ENCODE peak calls at places on chromosome 16, in ten cellular contexts. One of them, this sample, is unnamed.

GRCh38 chr16:16071631-16072244 is 122.3 kb downstream of the ABCC1 start:
- DNase-seq in AG04449: no peak
- DNase-seq in fibroblast of mammary gland: no peak
- DNase-seq in heart right ventricle: peak
- DNase-seq in brain microvascular endothelial cell: peak
- DNase-seq in nephron progenitor cell: no peak
- DNase-seq in right atrium auricular region: no peak
- DNase-seq in breast epithelium: no peak
- DNase-seq in fibroblast of lung: peak
- DNase-seq in choroid plexus epithelial cell: peak
- DNase-seq in this sample: no peak

GRCh38 chr16:24971718-24972117 is 43.5 kb downstream of the ARHGAP17 start:
- DNase-seq in AG04449: no peak
- DNase-seq in fibroblast of mammary gland: no peak
- DNase-seq in heart right ventricle: peak
- DNase-seq in brain microvascular endothelial cell: no peak
- DNase-seq in nephron progenitor cell: no peak
- DNase-seq in right atrium auricular region: no peak
- DNase-seq in breast epithelium: no peak
- DNase-seq in fibroblast of lung: no peak
- DNase-seq in choroid plexus epithelial cell: no peak
- DNase-seq in this sample: no peak

GRCh38 chr16:23975293-23975692 is 139.5 kb downstream of the PRKCB start:
- DNase-seq in AG04449: no peak
- DNase-seq in fibroblast of mammary gland: no peak
- DNase-seq in heart right ventricle: no peak
- DNase-seq in brain microvascular endothelial cell: no peak
- DNase-seq in nephron progenitor cell: no peak
- DNase-seq in right atrium auricular region: no peak
- DNase-seq in breast epithelium: no peak
- DNase-seq in fibroblast of lung: no peak
- DNase-seq in choroid plexus epithelial cell: no peak
- DNase-seq in this sample: no peak

GRCh38 chr16:17011712-17012111 is 459.0 kb downstream of the XYLT1 start:
- DNase-seq in AG04449: no peak
- DNase-seq in fibroblast of mammary gland: no peak
- DNase-seq in heart right ventricle: no peak
- DNase-seq in brain microvascular endothelial cell: no peak
- DNase-seq in nephron progenitor cell: no peak
- DNase-seq in right atrium auricular region: no peak
- DNase-seq in breast epithelium: no peak
- DNase-seq in fibroblast of lung: no peak
- DNase-seq in choroid plexus epithelial cell: no peak
- DNase-seq in this sample: no peak

GRCh38 chr16:89443727-89444084 is 46.7 kb downstream of the ANKRD11 start:
- DNase-seq in AG04449: no peak
- DNase-seq in fibroblast of mammary gland: no peak
- DNase-seq in heart right ventricle: no peak
- DNase-seq in brain microvascular endothelial cell: no peak
- DNase-seq in nephron progenitor cell: no peak
- DNase-seq in right atrium auricular region: no peak
- DNase-seq in breast epithelium: peak
- DNase-seq in fibroblast of lung: no peak
- DNase-seq in choroid plexus epithelial cell: no peak
- DNase-seq in this sample: no peak

GRCh38 chr16:12305847-12306246 is 329.3 kb downstream of the SNX29 start:
- DNase-seq in AG04449: no peak
- DNase-seq in fibroblast of mammary gland: no peak
- DNase-seq in heart right ventricle: no peak
- DNase-seq in brain microvascular endothelial cell: no peak
- DNase-seq in nephron progenitor cell: no peak
- DNase-seq in right atrium auricular region: no peak
- DNase-seq in breast epithelium: no peak
- DNase-seq in fibroblast of lung: no peak
- DNase-seq in choroid plexus epithelial cell: no peak
- DNase-seq in this sample: no peak

GRCh38 chr16:12758031-12758669 is 45.5 kb downstream of the CPPED1 start:
- DNase-seq in AG04449: no peak
- DNase-seq in fibroblast of mammary gland: no peak
- DNase-seq in heart right ventricle: no peak
- DNase-seq in brain microvascular endothelial cell: no peak
- DNase-seq in nephron progenitor cell: no peak
- DNase-seq in right atrium auricular region: no peak
- DNase-seq in breast epithelium: no peak
- DNase-seq in fibroblast of lung: peak
- DNase-seq in choroid plexus epithelial cell: peak
- DNase-seq in this sample: no peak

GRCh38 chr16:12461201-12461600 is 342.5 kb downstream of the CPPED1 start:
- DNase-seq in AG04449: no peak
- DNase-seq in fibroblast of mammary gland: no peak
- DNase-seq in heart right ventricle: no peak
- DNase-seq in brain microvascular endothelial cell: no peak
- DNase-seq in nephron progenitor cell: no peak
- DNase-seq in right atrium auricular region: no peak
- DNase-seq in breast epithelium: no peak
- DNase-seq in fibroblast of lung: peak
- DNase-seq in choroid plexus epithelial cell: peak
- DNase-seq in this sample: no peak

GRCh38 chr16:22260490-22260889 is 36.7 kb upstream of the POLR3E start:
- DNase-seq in AG04449: no peak
- DNase-seq in fibroblast of mammary gland: no peak
- DNase-seq in heart right ventricle: no peak
- DNase-seq in brain microvascular endothelial cell: no peak
- DNase-seq in nephron progenitor cell: no peak
- DNase-seq in right atrium auricular region: no peak
- DNase-seq in breast epithelium: no peak
- DNase-seq in fibroblast of lung: no peak
- DNase-seq in choroid plexus epithelial cell: no peak
- DNase-seq in this sample: no peak

GRCh38 chr16:81551141-81551808 is 106.7 kb downstream of the CMIP start:
- DNase-seq in AG04449: no peak
- DNase-seq in fibroblast of mammary gland: peak
- DNase-seq in heart right ventricle: no peak
- DNase-seq in brain microvascular endothelial cell: peak
- DNase-seq in nephron progenitor cell: no peak
- DNase-seq in right atrium auricular region: no peak
- DNase-seq in breast epithelium: no peak
- DNase-seq in fibroblast of lung: peak
- DNase-seq in choroid plexus epithelial cell: peak
- DNase-seq in this sample: peak

GRCh38 chr16:15450624-15451023 is 16.2 kb downstream of the BMERB1 start:
- DNase-seq in AG04449: no peak
- DNase-seq in fibroblast of mammary gland: peak
- DNase-seq in heart right ventricle: no peak
- DNase-seq in brain microvascular endothelial cell: no peak
- DNase-seq in nephron progenitor cell: no peak
- DNase-seq in right atrium auricular region: no peak
- DNase-seq in breast epithelium: no peak
- DNase-seq in fibroblast of lung: no peak
- DNase-seq in choroid plexus epithelial cell: no peak
- DNase-seq in this sample: no peak

GRCh38 chr16:31322500-31322899 is 32.5 kb upstream of the ITGAX start:
- DNase-seq in AG04449: no peak
- DNase-seq in fibroblast of mammary gland: no peak
- DNase-seq in heart right ventricle: no peak
- DNase-seq in brain microvascular endothelial cell: no peak
- DNase-seq in nephron progenitor cell: no peak
- DNase-seq in right atrium auricular region: no peak
- DNase-seq in breast epithelium: no peak
- DNase-seq in fibroblast of lung: no peak
- DNase-seq in choroid plexus epithelial cell: no peak
- DNase-seq in this sample: no peak

GRCh38 chr16:31328322-31329052 is 26.5 kb upstream of the ITGAX start:
- DNase-seq in AG04449: no peak
- DNase-seq in fibroblast of mammary gland: no peak
- DNase-seq in heart right ventricle: no peak
- DNase-seq in brain microvascular endothelial cell: no peak
- DNase-seq in nephron progenitor cell: no peak
- DNase-seq in right atrium auricular region: no peak
- DNase-seq in breast epithelium: no peak
- DNase-seq in fibroblast of lung: no peak
- DNase-seq in choroid plexus epithelial cell: no peak
- DNase-seq in this sample: no peak

GRCh38 chr16:31323959-31324629 is 30.9 kb upstream of the ITGAX start:
- DNase-seq in AG04449: no peak
- DNase-seq in fibroblast of mammary gland: no peak
- DNase-seq in heart right ventricle: no peak
- DNase-seq in brain microvascular endothelial cell: no peak
- DNase-seq in nephron progenitor cell: no peak
- DNase-seq in right atrium auricular region: no peak
- DNase-seq in breast epithelium: no peak
- DNase-seq in fibroblast of lung: no peak
- DNase-seq in choroid plexus epithelial cell: no peak
- DNase-seq in this sample: no peak

GRCh38 chr16:31327675-31328225 is 27.2 kb upstream of the ITGAX start:
- DNase-seq in AG04449: no peak
- DNase-seq in fibroblast of mammary gland: no peak
- DNase-seq in heart right ventricle: no peak
- DNase-seq in brain microvascular endothelial cell: no peak
- DNase-seq in nephron progenitor cell: no peak
- DNase-seq in right atrium auricular region: no peak
- DNase-seq in breast epithelium: no peak
- DNase-seq in fibroblast of lung: no peak
- DNase-seq in choroid plexus epithelial cell: no peak
- DNase-seq in this sample: peak

GRCh38 chr16:31325171-31325570 is 29.8 kb upstream of the ITGAX start:
- DNase-seq in AG04449: no peak
- DNase-seq in fibroblast of mammary gland: no peak
- DNase-seq in heart right ventricle: no peak
- DNase-seq in brain microvascular endothelial cell: no peak
- DNase-seq in nephron progenitor cell: no peak
- DNase-seq in right atrium auricular region: no peak
- DNase-seq in breast epithelium: no peak
- DNase-seq in fibroblast of lung: no peak
- DNase-seq in choroid plexus epithelial cell: no peak
- DNase-seq in this sample: peak
- TF ChIP-seq CTCF in AG04449: no peak
- TF ChIP-seq CTCF in fibroblast of mammary gland: no peak
- TF ChIP-seq CTCF in heart right ventricle: no peak
- TF ChIP-seq CTCF in brain microvascular endothelial cell: no peak
- TF ChIP-seq CTCF in nephron progenitor cell: no peak
- TF ChIP-seq CTCF in right atrium auricular region: no peak
- TF ChIP-seq CTCF in breast epithelium: no peak
- TF ChIP-seq CTCF in fibroblast of lung: no peak
- TF ChIP-seq CTCF in choroid plexus epithelial cell: no peak
- TF ChIP-seq CTCF in this sample: no peak

GRCh38 chr16:26598061-26598460 is 468.7 kb upstream of the C16orf82 start:
- DNase-seq in AG04449: no peak
- DNase-seq in fibroblast of mammary gland: no peak
- DNase-seq in heart right ventricle: no peak
- DNase-seq in brain microvascular endothelial cell: peak
- DNase-seq in nephron progenitor cell: no peak
- DNase-seq in right atrium auricular region: no peak
- DNase-seq in breast epithelium: no peak
- DNase-seq in fibroblast of lung: no peak
- DNase-seq in choroid plexus epithelial cell: peak
- DNase-seq in this sample: no peak
- TF ChIP-seq CTCF in AG04449: no peak
- TF ChIP-seq CTCF in fibroblast of mammary gland: no peak
- TF ChIP-seq CTCF in heart right ventricle: no peak
- TF ChIP-seq CTCF in brain microvascular endothelial cell: no peak
- TF ChIP-seq CTCF in nephron progenitor cell: no peak
- TF ChIP-seq CTCF in right atrium auricular region: no peak
- TF ChIP-seq CTCF in breast epithelium: no peak
- TF ChIP-seq CTCF in fibroblast of lung: no peak
- TF ChIP-seq CTCF in choroid plexus epithelial cell: no peak
- TF ChIP-seq CTCF in this sample: no peak

DNA sequence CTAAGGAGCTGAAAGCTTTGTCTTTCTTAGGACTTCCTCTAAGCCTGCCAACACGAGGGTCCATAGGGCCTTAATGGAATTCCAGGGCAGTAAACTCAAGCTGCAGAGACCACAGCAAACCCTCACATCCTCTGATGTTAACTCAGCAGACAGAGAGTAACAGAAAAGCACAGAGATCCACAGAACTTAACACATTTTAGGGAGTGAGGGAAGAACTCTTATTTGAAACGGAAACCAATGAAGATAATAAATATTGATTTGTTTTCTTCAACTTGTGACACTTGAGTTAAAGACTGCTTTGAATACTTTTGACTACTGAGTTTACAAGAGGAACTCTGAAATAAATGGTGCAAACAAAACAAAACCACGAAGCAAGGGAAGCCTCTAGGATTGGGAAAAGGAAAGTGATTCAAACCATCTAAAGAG is 9.4 kb downstream of the DYNC1LI2 start:
- DNase-seq in AG04449: no peak
- DNase-seq in fibroblast of mammary gland: peak
- DNase-seq in heart right ventricle: peak
- DNase-seq in brain microvascular endothelial cell: peak
- DNase-seq in nephron progenitor cell: no peak
- DNase-seq in right atrium auricular region: no peak
- DNase-seq in breast epithelium: no peak
- DNase-seq in fibroblast of lung: peak
- DNase-seq in choroid plexus epithelial cell: peak
- DNase-seq in this sample: no peak
- TF ChIP-seq CTCF in AG04449: no peak
- TF ChIP-seq CTCF in fibroblast of mammary gland: no peak
- TF ChIP-seq CTCF in heart right ventricle: no peak
- TF ChIP-seq CTCF in brain microvascular endothelial cell: no peak
- TF ChIP-seq CTCF in nephron progenitor cell: no peak
- TF ChIP-seq CTCF in right atrium auricular region: no peak
- TF ChIP-seq CTCF in breast epithelium: no peak
- TF ChIP-seq CTCF in fibroblast of lung: no peak
- TF ChIP-seq CTCF in choroid plexus epithelial cell: no peak
- TF ChIP-seq CTCF in this sample: no peak

DNA sequence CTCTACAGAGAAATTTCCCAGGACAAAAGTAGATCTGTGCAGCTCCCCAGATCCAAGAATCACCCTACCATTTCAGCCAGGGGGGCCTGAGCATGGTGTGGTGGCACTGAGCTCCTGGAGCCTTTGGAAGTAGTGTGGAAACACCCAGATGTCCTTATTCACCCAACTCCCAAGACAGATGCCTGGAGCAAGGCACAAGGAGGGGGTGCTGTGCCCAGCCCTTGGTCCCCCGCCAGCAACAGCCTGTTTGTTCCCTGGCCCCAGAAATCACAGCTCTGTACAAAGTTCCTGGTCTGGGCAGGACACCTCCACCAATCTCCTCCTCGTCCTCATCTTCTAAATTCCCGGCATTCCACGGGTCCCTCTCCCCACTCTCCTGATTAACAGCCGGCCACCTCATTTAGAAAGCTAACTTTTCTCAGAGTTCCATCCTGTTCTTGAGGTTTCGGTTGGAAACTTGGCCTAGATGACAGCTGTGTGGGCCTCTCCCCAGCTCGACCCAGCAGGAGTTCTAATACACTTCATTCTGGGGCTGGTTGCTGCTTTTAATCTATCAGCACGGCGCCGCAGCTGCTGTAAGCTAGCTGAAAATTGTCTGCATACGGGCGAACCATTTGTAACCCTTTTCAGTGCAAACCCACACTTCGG is 191.1 kb downstream of the C16orf78 start:
- DNase-seq in AG04449: no peak
- DNase-seq in fibroblast of mammary gland: no peak
- DNase-seq in heart right ventricle: no peak
- DNase-seq in brain microvascular endothelial cell: no peak
- DNase-seq in nephron progenitor cell: no peak
- DNase-seq in right atrium auricular region: no peak
- DNase-seq in breast epithelium: no peak
- DNase-seq in fibroblast of lung: peak
- DNase-seq in choroid plexus epithelial cell: peak
- DNase-seq in this sample: no peak
- TF ChIP-seq CTCF in AG04449: no peak
- TF ChIP-seq CTCF in fibroblast of mammary gland: no peak
- TF ChIP-seq CTCF in heart right ventricle: no peak
- TF ChIP-seq CTCF in brain microvascular endothelial cell: no peak
- TF ChIP-seq CTCF in nephron progenitor cell: no peak
- TF ChIP-seq CTCF in right atrium auricular region: no peak
- TF ChIP-seq CTCF in breast epithelium: no peak
- TF ChIP-seq CTCF in fibroblast of lung: no peak
- TF ChIP-seq CTCF in choroid plexus epithelial cell: no peak
- TF ChIP-seq CTCF in this sample: no peak

GRCh38 chr16:27677300-27677699 is 127.4 kb downstream of the KATNIP start:
- DNase-seq in AG04449: no peak
- DNase-seq in fibroblast of mammary gland: no peak
- DNase-seq in heart right ventricle: no peak
- DNase-seq in brain microvascular endothelial cell: peak
- DNase-seq in nephron progenitor cell: no peak
- DNase-seq in right atrium auricular region: no peak
- DNase-seq in breast epithelium: no peak
- DNase-seq in fibroblast of lung: peak
- DNase-seq in choroid plexus epithelial cell: peak
- DNase-seq in this sample: no peak
- TF ChIP-seq CTCF in AG04449: no peak
- TF ChIP-seq CTCF in fibroblast of mammary gland: no peak
- TF ChIP-seq CTCF in heart right ventricle: no peak
- TF ChIP-seq CTCF in brain microvascular endothelial cell: no peak
- TF ChIP-seq CTCF in nephron progenitor cell: no peak
- TF ChIP-seq CTCF in right atrium auricular region: no peak
- TF ChIP-seq CTCF in breast epithelium: no peak
- TF ChIP-seq CTCF in fibroblast of lung: no peak
- TF ChIP-seq CTCF in choroid plexus epithelial cell: no peak
- TF ChIP-seq CTCF in this sample: no peak

This sample was measured in GM10248.